ENCODE peak calls at places on chromosome 10, in five cellular contexts. G, F, P, L and E are unnamed samples. For H3K4me1, the result is how much of the 10 kb centered on the place peaks cover.

GRCh38 chr10:74704629-74705360 is 121.6 kb upstream of the KAT6B start:
- DNase-seq in P (no peak), F (no peak), L (no peak), G (no peak), E (peak)

GRCh38 chr10:133458710-133459453 is 5.1 kb downstream of the SCART1 start:
- DNase-seq in F (no peak), P (peak), L (no peak), G (no peak), E (no peak)

GRCh38 chr10:88791924-88792323 is 10.6 kb upstream of the LIPM start:
- DNase-seq in G (peak), L (no peak), P (no peak), F (peak), E (peak)

GRCh38 chr10:102596506-102596971 is 47.7 kb upstream of the TRIM8 start:
- DNase-seq in F (peak), G (peak), L (no peak), P (no peak), E (peak)

GRCh38 chr10:128631801-128632241 is 505.6 kb upstream of the MKI67 start:
- DNase-seq in G (no peak), L (no peak), F (peak), P (no peak), E (peak)

GRCh38 chr10:114879541-114880158 is 58.1 kb downstream of the FHIP2A start:
- DNase-seq in P (no peak), F (peak), G (peak), L (no peak), E (peak)

GRCh38 chr10:126933116-126933515 is 27.9 kb downstream of the DOCK1 start:
- DNase-seq in G (no peak), L (no peak), F (no peak), P (no peak), E (no peak)

GRCh38 chr10:27155073-27155754 is at the start of gene MASTL:
- DNase-seq in L (peak), P (peak), G (peak), F (peak), E (peak)

GRCh38 chr10:17708806-17709205 is 43.2 kb upstream of the TMEM236 start:
- DNase-seq in P (no peak), F (no peak), G (no peak), L (no peak), E (no peak)

GRCh38 chr10:128158024-128158795 is 32.0 kb upstream of the MKI67 start:
- DNase-seq in P (no peak), G (no peak), F (no peak), L (no peak), E (no peak)

GRCh38 chr10:1361411-1362105 is 305.4 kb downstream of the WDR37 start:
- DNase-seq in F (no peak), L (no peak), P (no peak), G (no peak), E (no peak)

GRCh38 chr10:13869295-13869664 is 282.5 kb downstream of the PRPF18 start:
- DNase-seq in P (no peak), G (no peak), L (no peak), F (no peak), E (no peak)

GRCh38 chr10:116316533-116316932 is 7.7 kb upstream of the CCDC172 start:
- DNase-seq in P (no peak), L (no peak), F (peak), G (no peak), E (peak)

GRCh38 chr10:110279062-110279986 is 25.4 kb downstream of the SMNDC1 start:
- DNase-seq in G (peak), P (no peak), F (peak), L (peak), E (peak)

GRCh38 chr10:26911811-26912461 is 51.2 kb upstream of the ABI1 start:
- DNase-seq in P (no peak), G (no peak), L (no peak), F (no peak), E (no peak)

GRCh38 chr10:69455009-69455763 is 3.9 kb downstream of the TSPAN15 start:
- DNase-seq in G (no peak), F (no peak), L (no peak), P (no peak), E (no peak)

GRCh38 chr10:89337493-89337892 is 9.7 kb downstream of the IFIT3 start:
- DNase-seq in G (peak), F (no peak), L (peak), P (no peak), E (peak)

GRCh38 chr10:93456480-93456879 is 25.7 kb downstream of the MYOF start:
- DNase-seq in F (no peak), G (no peak), P (no peak), L (no peak), E (no peak)

GRCh38 chr10:69895759-69896158 is 94.1 kb downstream of the COL13A1 start:
- DNase-seq in L (no peak), G (no peak), P (no peak), F (no peak), E (no peak)

GRCh38 chr10:61992683-61993629 is 91.5 kb downstream of the ARID5B start:
- DNase-seq in L (peak), G (peak), P (no peak), F (no peak), E (no peak)

GRCh38 chr10:110269641-110270318 is 34.9 kb downstream of the SMNDC1 start:
- DNase-seq in F (peak), G (no peak), L (no peak), P (no peak), E (no peak)

GRCh38 chr10:77377678-77378352 is 259.8 kb downstream of the KCNMA1 start:
- DNase-seq in L (no peak), P (no peak), F (no peak), G (no peak), E (no peak)

GRCh38 chr10:125016611-125017202 is 74.8 kb downstream of the ZRANB1 start:
- DNase-seq in P (peak), F (no peak), G (no peak), L (no peak), E (no peak)

GRCh38 chr10:115969591-115969990 is 303.4 kb downstream of the GFRA1 start:
- DNase-seq in G (no peak), F (no peak), P (no peak), L (no peak), E (no peak)

GRCh38 chr10:103739039-103739764 is 116.2 kb downstream of the SH3PXD2A start:
- DNase-seq in P (no peak), G (no peak), F (no peak), L (no peak), E (peak)

GRCh38 chr10:107611101-107611500 is 446.6 kb upstream of the SORCS1 start:
- DNase-seq in L (no peak), G (no peak), F (no peak), P (no peak), E (peak)

GRCh38 chr10:69801434-69802315 is at the start of gene COL13A1:
- DNase-seq in P (peak), G (peak), L (no peak), F (no peak), E (peak)

GRCh38 chr10:132360766-132361447 is 28.9 kb downstream of the LRRC27 start:
- DNase-seq in G (peak), P (peak), F (peak), L (no peak), E (peak)

GRCh38 chr10:72315611-72316385 is 38.9 kb downstream of the DNAJB12 start:
- DNase-seq in G (peak), F (no peak), P (no peak), L (no peak), E (no peak)

GRCh38 chr10:6348091-6348862 is 145.5 kb downstream of the PFKFB3 start:
- DNase-seq in P (peak), L (peak), F (peak), G (no peak), E (no peak)
- H3K4me3 ChIP-seq in P (no peak), L (no peak), F (peak), G (no peak), E (no peak)

DNA sequence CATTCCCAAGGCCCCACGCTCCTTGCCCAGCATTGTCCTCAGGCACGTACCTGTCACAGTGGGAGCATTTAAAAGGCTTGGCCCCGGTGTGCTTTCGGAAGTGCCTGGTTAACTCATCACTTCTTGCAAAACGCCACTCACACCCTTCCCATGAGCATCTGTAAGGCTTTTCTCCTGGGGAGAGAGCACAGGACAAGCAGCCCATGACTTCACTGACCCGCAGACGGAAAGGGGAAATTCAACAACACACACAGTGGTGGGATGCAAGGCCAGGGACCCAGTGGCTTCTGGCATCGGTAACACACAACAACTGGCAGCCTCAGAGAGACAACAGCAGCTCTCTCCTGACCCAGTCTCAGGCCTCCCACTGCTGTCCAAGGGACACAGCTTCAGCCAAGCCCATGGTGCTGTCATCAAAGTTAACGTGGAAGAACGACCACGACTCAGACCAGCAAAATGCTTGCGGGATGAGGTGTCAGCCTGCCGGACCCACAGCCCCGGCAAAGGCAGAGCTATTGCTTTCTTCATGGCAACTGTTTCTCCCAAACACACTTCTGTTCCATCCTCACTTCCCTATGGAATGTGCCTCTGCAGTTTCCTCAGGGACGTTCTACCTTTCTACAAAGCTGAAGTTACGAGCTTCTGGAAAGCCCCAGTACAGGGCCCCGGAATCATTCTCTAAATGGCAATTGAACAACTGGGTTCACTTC is 4.8 kb downstream of the KLF6 start:
- DNase-seq in L (no peak), P (no peak), G (no peak), F (no peak), E (peak)
- H3K4me1 ChIP-seq in L (half or more), P (half or more), G (half or more), F (under half), E (under half)

GRCh38 chr10:29699621-29700020 is 64.8 kb upstream of the SVIL start:
- DNase-seq in L (no peak), G (no peak), F (no peak), P (no peak), E (peak)

GRCh38 chr10:29698766-29699490 is 64.2 kb upstream of the SVIL start:
- DNase-seq in L (no peak), P (no peak), F (no peak), G (no peak), E (peak)

GRCh38 chr10:29703276-29703675 is 68.5 kb upstream of the SVIL start:
- DNase-seq in F (no peak), L (no peak), G (no peak), P (peak), E (peak)

DNA sequence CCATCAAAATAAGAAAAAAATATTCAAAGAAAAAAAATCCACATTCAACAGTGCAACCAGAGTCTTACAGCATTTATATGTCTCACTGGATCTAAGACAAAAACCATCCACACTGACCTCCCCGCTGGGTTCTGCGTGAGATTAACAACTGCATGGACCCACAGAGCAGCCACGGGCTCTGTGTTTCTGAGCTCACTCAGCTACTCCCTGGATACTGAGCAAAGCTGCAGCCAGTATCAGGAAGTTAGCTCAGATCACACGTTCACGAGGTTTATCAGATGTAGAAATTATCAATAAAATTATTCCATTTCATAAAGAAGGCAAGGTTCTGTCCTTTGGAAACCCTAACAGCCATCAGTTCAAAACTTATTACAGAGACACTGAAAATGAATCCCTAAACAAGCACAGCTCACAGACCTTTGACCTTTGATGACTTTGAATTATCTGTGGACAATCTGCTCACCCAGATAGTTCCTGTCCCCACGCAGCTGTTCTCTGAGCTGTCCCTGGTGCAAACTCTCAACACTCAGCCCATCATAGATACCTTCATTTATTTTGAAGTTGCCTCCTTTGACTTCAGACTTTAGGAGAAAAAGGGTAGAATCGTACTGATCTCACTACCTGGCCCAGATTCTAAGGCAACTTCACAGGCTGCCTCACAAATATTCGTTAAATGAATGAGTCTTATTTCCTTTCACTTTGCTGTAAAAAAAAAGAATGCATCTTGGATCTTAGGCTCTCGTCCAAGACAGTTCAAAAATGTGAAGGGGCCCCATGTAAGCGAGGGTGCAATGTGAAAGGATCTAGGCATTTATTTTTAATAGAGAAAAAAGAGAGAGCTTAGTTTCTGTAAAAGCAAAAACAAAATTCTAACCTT is 67.8 kb upstream of the SVIL start:
- DNase-seq in G (no peak), F (no peak), P (no peak), L (no peak), E (peak)
- H3K4me3 ChIP-seq in G (no peak), F (no peak), P (no peak), L (peak), E (peak)

DNA sequence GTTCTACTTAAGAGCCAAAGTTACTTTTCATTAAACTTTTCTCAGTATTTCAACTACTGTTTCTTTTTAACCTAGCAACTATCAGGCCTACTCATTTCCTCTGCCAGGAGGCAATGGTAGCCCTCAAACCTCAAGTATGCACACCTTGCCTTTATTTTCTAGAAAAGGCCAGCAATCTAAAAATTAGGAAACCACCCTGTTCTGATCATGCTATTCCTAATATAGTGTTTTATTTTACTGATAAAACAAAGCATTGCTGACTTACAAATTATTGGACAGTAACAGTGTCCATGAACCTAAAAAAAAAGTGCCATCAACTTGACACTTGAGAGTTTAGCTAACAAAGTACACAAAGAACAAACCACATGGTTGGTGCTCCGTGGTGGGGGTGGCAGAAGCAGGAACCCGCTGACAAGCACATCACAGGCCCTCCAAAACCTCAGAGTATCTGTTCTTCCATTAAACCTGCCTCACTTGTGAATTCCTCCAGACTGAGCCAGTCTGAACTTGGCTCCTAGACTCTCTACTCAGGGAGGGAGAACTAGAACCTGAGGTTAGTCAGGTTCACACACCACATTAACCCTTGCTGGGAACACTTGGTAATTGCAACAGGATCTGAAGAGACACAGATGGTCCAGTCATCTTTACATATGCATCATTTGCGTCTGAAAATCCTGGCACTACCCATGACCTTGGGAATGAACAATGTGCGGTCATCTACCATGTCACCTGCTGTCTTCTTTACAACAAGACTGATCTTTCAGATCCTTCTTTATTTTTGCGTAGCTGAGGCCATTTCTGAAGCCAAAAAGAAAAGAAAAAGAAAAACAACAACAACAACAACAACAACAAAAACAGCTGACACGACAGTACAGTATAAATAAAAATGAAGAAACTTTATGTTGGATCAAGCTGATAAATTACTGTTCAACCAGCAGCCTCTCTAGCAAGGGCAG is 31.9 kb downstream of the PIP4K2A start:
- DNase-seq in G (peak), P (no peak), F (peak), L (peak), E (no peak)
- H3K4me1 ChIP-seq in G (under half), P (half or more), F (under half), L (half or more), E (under half)

GRCh38 chr10:43323245-43323644 is 48.2 kb upstream of the FXYD4 start:
- DNase-seq in G (no peak), L (no peak), P (no peak), F (no peak), E (no peak)
- H3K4me3 ChIP-seq in G (peak), L (peak), P (no peak), F (peak), E (no peak)